ENCODE peak calls at places on chromosomes 11 and 22, in six cellular contexts. U is H1, Y is heart left ventricle, L is ascending aorta, A is IMR-90, J is endodermal cell. W is an unnamed sample.
A peak's percentile ranks its signal among the peaks of the same experiment; 100 is the strongest.

GRCh38 chr11:40567392-40567791 is 892.1 kb downstream of the LRRC4C start:
- DNase-seq in U (no peak), Y (no peak), L (no peak), A (no peak), J (no peak), W (no peak)

GRCh38 chr11:19441752-19442553 is 201.2 kb upstream of the E2F8 start:
- DNase-seq in U (no peak), Y (peak; percentile 26), L (no peak), A (peak; percentile 98), J (no peak), W (peak; percentile 66)

GRCh38 chr22:41603873-41604332 is 14.3 kb upstream of the PMM1 start:
- DNase-seq in U (no peak), Y (no peak), L (no peak), A (no peak), J (no peak), W (peak; percentile 8)

GRCh38 chr11:2868604-2869526 is 16.7 kb downstream of the CDKN1C start:
- DNase-seq in U (no peak), Y (no peak), L (no peak), A (no peak), J (no peak), W (no peak)

GRCh38 chr11:75499423-75500305 is 26.1 kb downstream of the GDPD5 start:
- DNase-seq in U (no peak), Y (no peak), L (no peak), A (peak; percentile 95), J (no peak), W (no peak)

GRCh38 chr11:10625281-10625981 is 57.0 kb upstream of the LYVE1 start:
- DNase-seq in U (peak; percentile 35), Y (no peak), L (no peak), A (no peak), J (peak; percentile 51), W (no peak)

GRCh38 chr22:26756675-26757293 is 99.4 kb downstream of the MIAT start:
- DNase-seq in U (peak; percentile 98), Y (peak; percentile 54), L (no peak), A (peak; percentile 36), J (peak; percentile 87), W (peak; percentile 75)

GRCh38 chr22:45179276-45180049 is 15.7 kb downstream of the NUP50 start:
- DNase-seq in U (no peak), Y (no peak), L (no peak), A (no peak), J (no peak), W (no peak)

GRCh38 chr11:116835042-116835772 is 2.2 kb downstream of the APOA1 start:
- DNase-seq in U (no peak), Y (no peak), L (no peak), A (no peak), J (peak; percentile 71), W (no peak)

GRCh38 chr22:37501610-37502341 is 15.6 kb upstream of the MFNG start:
- DNase-seq in U (no peak), Y (peak; percentile 85), L (no peak), A (peak; percentile 93), J (no peak), W (peak; percentile 92)

GRCh38 chr22:17873116-17873515 is 98.8 kb upstream of the BID start:
- DNase-seq in U (no peak), Y (no peak), L (no peak), A (no peak), J (no peak), W (no peak)

GRCh38 chr11:63802637-63803414 is 10.4 kb upstream of the SPINDOC start:
- DNase-seq in U (no peak), Y (no peak), L (no peak), A (peak; percentile 57), J (peak; percentile 52), W (peak; percentile 24)

GRCh38 chr22:50040717-50041116 is 17.4 kb downstream of the TTLL8 start:
- DNase-seq in U (no peak), Y (no peak), L (no peak), A (no peak), J (no peak), W (peak; percentile 36)

GRCh38 chr11:74678591-74679512 is 52.4 kb downstream of the CHRDL2 start:
- DNase-seq in U (peak; percentile 33), Y (peak; percentile 22), L (no peak), A (peak; percentile 44), J (peak; percentile 26), W (peak; percentile 26)

GRCh38 chr11:68416070-68416578 is 44.4 kb upstream of the PPP6R3 start:
- DNase-seq in U (no peak), Y (no peak), L (no peak), A (no peak), J (no peak), W (no peak)

GRCh38 chr11:26621147-26621546 is 49.1 kb upstream of the MUC15 start:
- DNase-seq in U (no peak), Y (no peak), L (no peak), A (peak; percentile 52), J (no peak), W (no peak)

GRCh38 chr11:47617417-47617809 is 23.2 kb upstream of the C1QTNF4 start:
- DNase-seq in U (no peak), Y (no peak), L (no peak), A (peak; percentile 85), J (no peak), W (no peak)

GRCh38 chr11:93085097-93085496 is 112.7 kb downstream of the SLC36A4 start:
- DNase-seq in U (no peak), Y (no peak), L (no peak), A (peak; percentile 44), J (no peak), W (no peak)

GRCh38 chr22:22348127-22348814 is 103.7 kb downstream of the VPREB1 start:
- DNase-seq in U (peak; percentile 50), Y (no peak), L (no peak), A (no peak), J (peak; percentile 88), W (no peak)

GRCh38 chr11:111220716-111221115 is 24.8 kb upstream of the POU2AF2 start:
- DNase-seq in U (no peak), Y (no peak), L (no peak), A (no peak), J (no peak), W (no peak)

DNA sequence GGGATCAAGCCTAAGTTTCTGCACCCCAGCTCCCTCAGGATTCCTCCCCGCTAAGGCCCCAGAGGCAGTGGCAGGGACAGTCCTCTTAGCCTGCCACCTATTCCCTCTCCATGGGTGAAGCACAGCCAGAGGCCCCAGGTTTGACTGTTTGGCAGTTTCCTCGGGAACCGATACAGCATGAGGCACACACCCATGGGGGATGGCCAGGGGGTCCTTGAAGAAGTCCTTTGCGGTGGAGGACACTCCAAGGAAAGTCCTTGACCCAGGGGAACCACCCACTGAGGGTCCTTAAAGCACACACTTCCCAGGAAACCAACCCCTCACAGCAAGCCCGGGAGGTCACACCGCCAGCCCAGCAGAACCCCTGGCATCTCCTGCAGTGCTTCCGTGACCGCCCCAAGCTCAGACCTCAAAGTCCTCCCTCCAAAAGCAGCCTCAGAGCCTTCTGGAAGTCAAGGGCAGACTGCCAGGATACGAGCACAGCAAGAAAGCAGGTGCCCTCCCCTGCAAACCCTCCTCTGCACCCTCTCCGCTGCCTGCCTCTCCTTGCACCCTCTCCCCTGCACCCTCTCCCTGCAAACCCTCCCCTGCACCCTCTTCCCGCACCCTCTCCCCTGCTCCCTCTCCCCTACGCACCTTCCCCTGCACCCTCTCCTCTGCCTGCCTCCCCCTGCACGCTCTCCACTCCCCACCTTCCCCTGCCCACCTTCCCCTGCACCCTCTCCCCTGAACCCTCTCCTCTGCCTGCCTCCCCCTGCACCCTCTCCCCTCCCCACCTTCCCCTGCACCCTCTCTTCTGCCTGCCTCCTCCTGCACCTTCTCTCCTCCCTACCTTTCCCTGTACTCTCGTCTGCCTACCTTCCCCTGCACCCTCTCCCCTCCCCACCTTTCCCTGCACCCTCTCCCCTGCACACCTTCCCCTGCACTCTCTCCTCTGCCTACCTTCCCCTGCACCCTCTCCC is 1.4 kb downstream of the SIGIRR start:
- DNase-seq in U (peak; percentile 45), Y (no peak), L (peak; percentile 7), A (no peak), J (no peak), W (peak; percentile 59)
- H3K4me1 ChIP-seq in U (no peaks in the 10 kb centered on the region), Y (peaks cover 20% of the 10 kb centered on the region), L (no peaks in the 10 kb centered on the region), A (peaks cover 14% of the 10 kb centered on the region), J (no peaks in the 10 kb centered on the region), W (peaks cover 40% of the 10 kb centered on the region)

GRCh38 chr11:119011476-119011875 is 6.7 kb downstream of the RPS25 start:
- DNase-seq in U (no peak), Y (no peak), L (no peak), A (no peak), J (no peak), W (no peak)
- H3K36me3 ChIP-seq in U (peaks cover 55% of the 10 kb centered on the region), Y (peaks cover 10% of the 10 kb centered on the region), L (peaks cover 75% of the 10 kb centered on the region), A (peaks cover 49% of the 10 kb centered on the region), J (peaks cover 88% of the 10 kb centered on the region), W (peaks cover 24% of the 10 kb centered on the region)

GRCh38 chr11:65860278-65861164 is at the start of gene MUS81:
- DNase-seq in U (peak; percentile 99), Y (peak; percentile 98), L (peak; percentile 87), A (peak; percentile 97), J (peak; percentile 99), W (peak; percentile 99)

GRCh38 chr11:65858354-65859133 is 564 bp upstream of the CFL1 start:
- DNase-seq in U (no peak), Y (no peak), L (no peak), A (no peak), J (no peak), W (no peak)

GRCh38 chr11:65857500-65858353 is at the start of gene CFL1:
- DNase-seq in U (peak; percentile 96), Y (peak; percentile 99), L (peak; percentile 91), A (peak; percentile 97), J (peak; percentile 99), W (peak; percentile 100)

GRCh38 chr11:65859812-65860277 is 388 bp upstream of the MUS81 start:
- DNase-seq in U (no peak), Y (no peak), L (no peak), A (no peak), J (no peak), W (no peak)

DNA sequence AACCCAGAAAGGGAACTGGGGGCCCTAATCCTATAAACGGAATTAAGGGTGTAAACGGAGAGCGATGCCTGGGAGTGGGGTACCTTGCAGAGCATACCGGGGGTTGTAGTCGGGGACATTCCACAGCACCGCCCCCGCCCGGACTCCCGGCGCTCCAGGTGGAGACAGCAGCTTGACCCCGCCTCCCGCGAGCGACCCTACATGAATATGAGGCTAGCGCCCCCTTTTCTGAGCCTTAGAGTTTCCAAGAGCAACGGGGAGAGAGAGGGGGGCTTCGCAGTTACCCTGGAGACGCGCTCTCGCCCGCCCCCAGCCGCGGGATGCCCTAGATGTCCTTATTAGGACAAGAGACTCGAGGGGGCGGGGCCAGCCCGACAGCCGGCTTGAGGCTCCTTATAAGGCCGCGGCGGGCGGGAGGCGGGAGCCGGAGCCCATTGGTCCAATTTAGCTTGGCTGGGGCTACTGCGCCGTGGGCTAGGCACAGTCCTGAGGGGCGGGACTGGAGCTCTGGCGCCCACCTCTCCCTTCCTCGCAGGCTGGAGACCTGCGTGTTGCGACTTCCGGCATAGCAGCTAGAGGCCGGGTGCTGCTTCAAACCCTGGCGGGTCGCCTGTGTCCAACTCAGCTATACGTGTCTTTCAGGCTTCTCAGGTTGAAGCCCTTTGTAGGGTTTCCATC is 960 bp upstream of the MUS81 start:
- DNase-seq in U (peak; percentile 99), Y (peak; percentile 99), L (peak; percentile 99), A (peak; percentile 98), J (peak; percentile 99), W (peak; percentile 100)
- TF ChIP-seq CTCF in U (peak; percentile 48), Y (no peak), L (no peak), A (no peak), J (peak; percentile 44), W (peak; percentile 0)

DNA sequence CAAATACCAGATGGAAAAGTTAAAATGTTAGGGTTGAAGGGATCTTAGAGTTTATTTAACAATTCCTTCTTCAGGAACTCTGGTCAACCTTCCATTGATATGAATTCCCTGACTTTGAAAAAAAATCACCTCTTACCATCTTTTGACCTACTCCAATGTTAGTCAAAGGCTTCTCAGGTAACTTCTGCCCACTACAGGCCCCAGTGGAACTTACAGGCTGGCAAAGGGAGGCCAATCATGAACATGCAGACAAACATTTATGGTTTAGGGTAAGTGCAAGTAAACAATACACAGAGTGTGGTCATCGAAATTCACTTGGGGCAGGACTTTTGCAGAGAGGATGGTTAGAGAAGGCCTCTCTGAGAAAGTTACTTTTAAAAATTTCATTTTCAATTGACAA is 45.1 kb downstream of the SYN3 start:
- DNase-seq in U (no peak), Y (no peak), L (no peak), A (no peak), J (peak; percentile 42), W (no peak)
- H3K4me1 ChIP-seq in U (no peaks in the 10 kb centered on the region), Y (peaks cover under 1% of the 10 kb centered on the region), L (no peaks in the 10 kb centered on the region), A (no peaks in the 10 kb centered on the region), J (no peaks in the 10 kb centered on the region), W (no peaks in the 10 kb centered on the region)

W was measured in kidney.